ENCODE peak calls at places on chromosomes 12 and 14, in seven cellular contexts. T, N, Z, R, H, Y and P are unnamed samples.

GRCh38 chr12:53071591-53072551 is 7.3 kb downstream of the SPRYD3 start:
- DNase-seq in T (no peak), N (peak; percentile 94), Z (no peak), R (no peak), H (no peak), Y (no peak), P (no peak)

GRCh38 chr12:49345048-49345839 is 1.4 kb upstream of the DNAJC22 start:
- DNase-seq in T (no peak), N (peak; percentile 29), Z (peak; percentile 43), R (no peak), H (no peak), Y (peak; percentile 75), P (peak; percentile 34)

GRCh38 chr12:28388879-28389278 is 198.6 kb downstream of the CCDC91 start:
- DNase-seq in T (no peak), N (no peak), Z (no peak), R (no peak), H (no peak), Y (no peak), P (no peak)

GRCh38 chr12:127675936-127676335 is 591.0 kb upstream of the TMEM132C start:
- DNase-seq in T (no peak), N (no peak), Z (no peak), R (no peak), H (no peak), Y (no peak), P (no peak)

GRCh38 chr14:31206536-31207286 is 882 bp downstream of the HECTD1 start:
- DNase-seq in T (peak; percentile 12), N (peak; percentile 36), Z (peak; percentile 50), R (peak; percentile 27), H (no peak), Y (peak; percentile 50), P (peak; percentile 74)

GRCh38 chr12:4615667-4616066 is 33.2 kb downstream of the AKAP3 start:
- DNase-seq in T (no peak), N (no peak), Z (no peak), R (no peak), H (no peak), Y (no peak), P (no peak)

GRCh38 chr14:65433157-65433556 is 20.6 kb downstream of the FUT8 start:
- DNase-seq in T (no peak), N (no peak), Z (no peak), R (no peak), H (no peak), Y (no peak), P (no peak)

GRCh38 chr12:106309671-106310313 is 7.3 kb downstream of the TCP11L2 start:
- DNase-seq in T (peak; percentile 32), N (no peak), Z (no peak), R (no peak), H (no peak), Y (no peak), P (no peak)

GRCh38 chr12:24894869-24895268 is 54.0 kb downstream of the BCAT1 start:
- DNase-seq in T (no peak), N (no peak), Z (no peak), R (no peak), H (no peak), Y (no peak), P (no peak)

GRCh38 chr14:85333313-85333712 is 196.6 kb upstream of the FLRT2 start:
- DNase-seq in T (peak; percentile 54), N (no peak), Z (no peak), R (peak; percentile 3), H (no peak), Y (no peak), P (peak; percentile 8)

GRCh38 chr12:31715283-31715825 is 13.5 kb downstream of the AMN1 start:
- DNase-seq in T (no peak), N (no peak), Z (no peak), R (peak; percentile 24), H (no peak), Y (peak; percentile 59), P (no peak)

GRCh38 chr14:22883191-22883976 is at the start of gene REM2:
- DNase-seq in T (no peak), N (no peak), Z (no peak), R (no peak), H (no peak), Y (no peak), P (no peak)

GRCh38 chr12:77161944-77162343 is 96.6 kb upstream of the E2F7 start:
- DNase-seq in T (no peak), N (no peak), Z (no peak), R (no peak), H (no peak), Y (no peak), P (no peak)

GRCh38 chr12:40236357-40236850 is 11.6 kb downstream of the LRRK2 start:
- DNase-seq in T (no peak), N (no peak), Z (no peak), R (no peak), H (no peak), Y (no peak), P (no peak)

GRCh38 chr14:24688030-24688658 is 54.2 kb upstream of the GZMB start:
- DNase-seq in T (no peak), N (no peak), Z (no peak), R (no peak), H (no peak), Y (no peak), P (no peak)

GRCh38 chr12:27619308-27619707 is 76.9 kb upstream of the REP15 start:
- DNase-seq in T (peak; percentile 77), N (no peak), Z (no peak), R (peak; percentile 78), H (no peak), Y (no peak), P (peak; percentile 23)

GRCh38 chr12:162467-163307 is 51.3 kb downstream of the SLC6A12 start:
- DNase-seq in T (no peak), N (no peak), Z (no peak), R (no peak), H (no peak), Y (no peak), P (no peak)

GRCh38 chr12:131947482-131948027 is 2.2 kb upstream of the EP400 start:
- DNase-seq in T (no peak), N (no peak), Z (no peak), R (no peak), H (no peak), Y (no peak), P (no peak)

GRCh38 chr14:49249022-49249421 is 337.2 kb downstream of the RPS29 start:
- DNase-seq in T (peak; percentile 36), N (no peak), Z (no peak), R (no peak), H (no peak), Y (no peak), P (no peak)

GRCh38 chr12:131274906-131275305 is 321.2 kb downstream of the ADGRD1 start:
- DNase-seq in T (no peak), N (no peak), Z (no peak), R (no peak), H (no peak), Y (no peak), P (no peak)

GRCh38 chr14:73786632-73786941 is 65.0 kb upstream of the PTGR2 start:
- DNase-seq in T (no peak), N (peak; percentile 47), Z (peak; percentile 59), R (peak; percentile 46), H (no peak), Y (peak; percentile 65), P (peak; percentile 42)

GRCh38 chr14:30882431-30882830 is 8.1 kb downstream of the COCH start:
- DNase-seq in T (no peak), N (no peak), Z (no peak), R (no peak), H (no peak), Y (no peak), P (no peak)

GRCh38 chr14:51053157-51053556 is 41.7 kb downstream of the TRIM9 start:
- DNase-seq in T (no peak), N (no peak), Z (no peak), R (no peak), H (no peak), Y (no peak), P (no peak)

GRCh38 chr12:3083949-3084348 is 6.8 kb downstream of the TSPAN9 start:
- DNase-seq in T (no peak), N (no peak), Z (no peak), R (no peak), H (no peak), Y (no peak), P (no peak)

GRCh38 chr14:64337901-64338615 is 43.9 kb upstream of the ESR2 start:
- DNase-seq in T (peak; percentile 46), N (peak; percentile 51), Z (peak; percentile 74), R (peak; percentile 77), H (peak; percentile 27), Y (peak; percentile 31), P (peak; percentile 83)

GRCh38 chr12:56581418-56582145 is 48.5 kb downstream of the BAZ2A start:
- DNase-seq in T (peak; percentile 48), N (peak; percentile 46), Z (no peak), R (no peak), H (no peak), Y (no peak), P (peak; percentile 73)

GRCh38 chr14:61330511-61330910 is 9.1 kb downstream of the PRKCH start:
- DNase-seq in T (no peak), N (no peak), Z (no peak), R (no peak), H (no peak), Y (peak; percentile 35), P (peak; percentile 74)

DNA sequence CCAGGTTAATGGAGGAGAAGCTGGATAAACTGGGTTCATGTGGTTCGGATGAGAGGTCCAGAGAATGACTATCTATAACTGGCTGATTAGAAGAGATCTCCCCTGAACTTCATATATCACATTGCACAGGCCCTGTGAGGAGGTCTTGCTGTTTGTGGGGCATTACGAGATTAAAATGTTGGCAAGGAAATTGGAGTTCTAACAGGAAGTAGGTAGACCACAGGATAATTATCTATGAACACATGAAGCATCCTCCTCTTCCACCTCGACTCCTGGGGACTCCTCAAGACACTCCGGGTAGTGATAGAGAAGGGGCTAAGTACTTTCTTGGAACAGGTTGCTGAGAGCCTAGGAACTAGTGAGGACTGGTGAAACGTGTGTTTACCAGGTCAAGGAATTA is 418.8 kb downstream of the KCNH5 start:
- DNase-seq in T (no peak), N (no peak), Z (no peak), R (no peak), H (no peak), Y (no peak), P (no peak)
- TF ChIP-seq CTCF in T (no peak), N (no peak), Z (no peak), R (no peak), H (no peak), Y (no peak), P (no peak)

GRCh38 chr14:94571950-94572349 is 9.3 kb upstream of the SERPINA5 start:
- DNase-seq in T (peak; percentile 15), N (peak; percentile 25), Z (no peak), R (no peak), H (peak; percentile 11), Y (no peak), P (no peak)
- TF ChIP-seq CTCF in T (no peak), N (no peak), Z (no peak), R (no peak), H (no peak), Y (no peak), P (no peak)

DNA sequence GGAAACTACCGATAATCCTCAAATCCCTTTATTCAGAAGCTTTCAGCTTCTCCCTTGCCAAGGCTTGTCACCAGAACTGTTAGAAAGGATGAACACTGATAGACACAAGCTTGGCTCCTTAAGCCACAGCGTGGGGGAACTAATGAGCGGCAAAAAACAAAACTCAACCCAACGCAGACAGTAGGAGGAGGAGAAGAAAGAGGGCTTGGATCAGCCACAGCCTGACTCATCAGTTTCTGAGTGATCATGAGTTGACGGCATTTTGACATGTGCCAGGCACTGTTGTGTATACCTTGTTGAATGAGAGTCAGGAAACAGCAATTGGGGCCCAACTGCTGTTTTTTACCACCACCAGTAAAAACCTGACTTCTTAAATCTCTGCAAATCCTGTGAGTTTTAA is 23.7 kb downstream of the PLXNC1 start:
- DNase-seq in T (no peak), N (no peak), Z (no peak), R (no peak), H (no peak), Y (no peak), P (peak; percentile 71)
- TF ChIP-seq CTCF in T (no peak), N (no peak), Z (no peak), R (no peak), H (no peak), Y (no peak), P (no peak)

GRCh38 chr14:90319634-90320541 is 11.9 kb downstream of the NRDE2 start:
- DNase-seq in T (no peak), N (no peak), Z (no peak), R (no peak), H (no peak), Y (no peak), P (peak; percentile 13)
- TF ChIP-seq CTCF in T (no peak), N (no peak), Z (no peak), R (no peak), H (no peak), Y (no peak), P (no peak)